ENCODE peak calls at places on chromosomes 4 and X, in four cellular contexts. One of them, this sample, is unnamed.

GRCh38 chrX:105634180-105634579 is 188.2 kb upstream of the NRK start:
- DNase-seq in HepG2: no peak
- DNase-seq in GM12892: no peak
- DNase-seq in transverse colon: no peak
- DNase-seq in this sample: no peak

GRCh38 chrX:104660092-104660491 is 94.1 kb downstream of the IL1RAPL2 start:
- DNase-seq in GM12892: no peak
- DNase-seq in HepG2: no peak
- DNase-seq in transverse colon: no peak
- DNase-seq in this sample: no peak

GRCh38 chrX:108001218-108001814 is 19.1 kb upstream of the TEX13B start:
- DNase-seq in GM12892: no peak
- DNase-seq in transverse colon: no peak
- DNase-seq in HepG2: peak; percentile 11
- DNase-seq in this sample: peak; percentile 22

GRCh38 chr4:161702287-161702686 is 461.5 kb downstream of the FSTL5 start:
- DNase-seq in transverse colon: no peak
- DNase-seq in GM12892: no peak
- DNase-seq in HepG2: no peak
- DNase-seq in this sample: no peak

GRCh38 chr4:4981427-4981826 is 37.8 kb downstream of the CYTL1 start:
- DNase-seq in HepG2: no peak
- DNase-seq in transverse colon: no peak
- DNase-seq in GM12892: no peak
- DNase-seq in this sample: no peak

GRCh38 chr4:185534850-185535761 is at the start of gene PDLIM3:
- DNase-seq in GM12892: peak; percentile 42
- DNase-seq in transverse colon: peak; percentile 58
- DNase-seq in HepG2: peak; percentile 27
- DNase-seq in this sample: no peak

GRCh38 chr4:85607624-85608023 is 132.7 kb downstream of the ARHGAP24 start:
- DNase-seq in GM12892: no peak
- DNase-seq in HepG2: no peak
- DNase-seq in transverse colon: peak; percentile 47
- DNase-seq in this sample: no peak

GRCh38 chrX:131633285-131633917 is 89.5 kb downstream of the OR13H1 start:
- DNase-seq in GM12892: peak; percentile 3
- DNase-seq in HepG2: peak; percentile 29
- DNase-seq in transverse colon: peak; percentile 43
- DNase-seq in this sample: peak; percentile 68

GRCh38 chrX:1034717-1035116 is 177.7 kb downstream of the CRLF2 start:
- DNase-seq in HepG2: no peak
- DNase-seq in GM12892: no peak
- DNase-seq in transverse colon: no peak
- DNase-seq in this sample: no peak

GRCh38 chr4:142141201-142141600 is 504.8 kb downstream of the IL15 start:
- DNase-seq in HepG2: no peak
- DNase-seq in transverse colon: no peak
- DNase-seq in GM12892: no peak
- DNase-seq in this sample: no peak

GRCh38 chrX:120023259-120023658 is 54.2 kb downstream of the RHOXF2B start:
- DNase-seq in HepG2: no peak
- DNase-seq in GM12892: no peak
- DNase-seq in transverse colon: no peak
- DNase-seq in this sample: no peak

GRCh38 chr4:76585897-76586360 is 150.9 kb downstream of the SHROOM3 start:
- DNase-seq in HepG2: peak; percentile 7
- DNase-seq in GM12892: peak; percentile 36
- DNase-seq in transverse colon: peak; percentile 94
- DNase-seq in this sample: no peak

GRCh38 chr4:48093949-48094550 is 40.0 kb downstream of the TXK start:
- DNase-seq in GM12892: no peak
- DNase-seq in transverse colon: peak; percentile 68
- DNase-seq in HepG2: no peak
- DNase-seq in this sample: peak; percentile 53

GRCh38 chrX:50799531-50799961 is 14.4 kb downstream of the SHROOM4 start:
- DNase-seq in transverse colon: peak; percentile 20
- DNase-seq in HepG2: no peak
- DNase-seq in GM12892: no peak
- DNase-seq in this sample: no peak

GRCh38 chr4:40564004-40564403 is 65.7 kb downstream of the RBM47 start:
- DNase-seq in transverse colon: no peak
- DNase-seq in HepG2: no peak
- DNase-seq in GM12892: no peak
- DNase-seq in this sample: no peak

GRCh38 chrX:24145340-24146186 is 4.0 kb upstream of the ZFX start:
- DNase-seq in HepG2: peak; percentile 18
- DNase-seq in GM12892: no peak
- DNase-seq in transverse colon: no peak
- DNase-seq in this sample: no peak

GRCh38 chrX:151830911-151831310 is 81.8 kb upstream of the MAGEA4 start:
- DNase-seq in HepG2: no peak
- DNase-seq in GM12892: no peak
- DNase-seq in transverse colon: no peak
- DNase-seq in this sample: no peak

GRCh38 chrX:40172169-40172979 is 74.6 kb upstream of the BCOR start:
- DNase-seq in HepG2: no peak
- DNase-seq in transverse colon: peak; percentile 64
- DNase-seq in GM12892: no peak
- DNase-seq in this sample: peak; percentile 86

GRCh38 chr4:120209706-120210105 is 143.1 kb upstream of the MAD2L1 start:
- DNase-seq in HepG2: no peak
- DNase-seq in transverse colon: no peak
- DNase-seq in GM12892: no peak
- DNase-seq in this sample: no peak

GRCh38 chrX:113741744-113742143 is 842.1 kb upstream of the HTR2C start:
- DNase-seq in transverse colon: no peak
- DNase-seq in HepG2: peak; percentile 2
- DNase-seq in GM12892: no peak
- DNase-seq in this sample: no peak

GRCh38 chr4:159446266-159446976 is 343.5 kb downstream of the RAPGEF2 start:
- DNase-seq in HepG2: peak; percentile 72
- DNase-seq in GM12892: peak; percentile 13
- DNase-seq in transverse colon: peak; percentile 9
- DNase-seq in this sample: peak; percentile 57

GRCh38 chr4:82293304-82293703 is 80.5 kb downstream of the HNRNPD start:
- DNase-seq in transverse colon: no peak
- DNase-seq in GM12892: no peak
- DNase-seq in HepG2: no peak
- DNase-seq in this sample: no peak

GRCh38 chr4:123606946-123607542 is 210.4 kb downstream of the SPRY1 start:
- DNase-seq in GM12892: no peak
- DNase-seq in HepG2: no peak
- DNase-seq in transverse colon: no peak
- DNase-seq in this sample: no peak

GRCh38 chr4:41505161-41505653 is 32.8 kb upstream of the LIMCH1 start:
- DNase-seq in transverse colon: no peak
- DNase-seq in GM12892: no peak
- DNase-seq in HepG2: no peak
- DNase-seq in this sample: no peak

GRCh38 chr4:73816814-73817213 is 19.7 kb upstream of the CXCL6 start:
- DNase-seq in transverse colon: no peak
- DNase-seq in GM12892: no peak
- DNase-seq in HepG2: no peak
- DNase-seq in this sample: no peak

DNA sequence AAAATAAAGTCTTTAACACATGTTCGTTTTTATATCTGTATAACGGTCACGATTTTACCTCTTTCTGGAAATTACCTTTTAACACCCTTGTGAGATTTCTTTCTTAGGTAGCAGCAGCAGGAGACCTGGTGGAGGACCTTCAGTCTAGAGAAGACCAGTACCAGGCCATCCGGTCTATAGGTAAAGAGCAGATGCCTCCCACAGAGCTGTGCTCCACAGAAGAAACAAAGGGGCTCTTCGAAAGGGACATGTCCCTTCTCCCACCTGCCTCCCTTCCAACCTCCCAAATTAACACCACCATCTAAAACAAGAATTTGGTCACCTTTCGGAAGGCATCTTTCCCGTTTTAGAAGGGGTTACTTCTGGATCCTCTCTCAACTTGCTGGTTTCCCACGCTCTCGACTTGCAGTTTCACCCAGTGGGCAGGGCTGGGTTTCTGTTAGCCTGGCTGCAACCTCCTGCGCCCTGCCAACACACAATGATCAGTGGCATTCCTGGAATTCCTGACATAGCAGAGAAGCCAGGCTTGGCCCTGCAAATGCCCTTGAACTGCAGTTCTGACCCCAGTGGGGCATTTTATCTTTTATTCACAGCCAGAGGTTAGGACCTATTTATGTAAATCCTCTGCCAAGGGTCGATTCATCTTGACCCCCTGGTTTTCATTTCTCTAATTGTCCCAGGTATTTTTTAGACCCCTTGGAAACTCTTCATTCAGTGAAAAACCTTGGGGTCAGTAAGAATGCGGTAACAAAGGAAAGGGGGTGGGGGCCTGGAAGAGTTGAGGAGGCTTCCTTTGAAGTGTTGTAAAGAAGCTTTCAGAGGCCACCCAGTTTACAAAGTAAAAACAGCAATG is 217.8 kb downstream of the ZNF674 start:
- DNase-seq in GM12892: no peak
- DNase-seq in transverse colon: peak; percentile 31
- DNase-seq in HepG2: peak; percentile 92
- DNase-seq in this sample: no peak
- TF ChIP-seq POLR2A in GM12892: no peak
- TF ChIP-seq POLR2A in transverse colon: no peak
- TF ChIP-seq POLR2A in HepG2: peak; percentile 72
- TF ChIP-seq POLR2A in this sample: no peak

DNA sequence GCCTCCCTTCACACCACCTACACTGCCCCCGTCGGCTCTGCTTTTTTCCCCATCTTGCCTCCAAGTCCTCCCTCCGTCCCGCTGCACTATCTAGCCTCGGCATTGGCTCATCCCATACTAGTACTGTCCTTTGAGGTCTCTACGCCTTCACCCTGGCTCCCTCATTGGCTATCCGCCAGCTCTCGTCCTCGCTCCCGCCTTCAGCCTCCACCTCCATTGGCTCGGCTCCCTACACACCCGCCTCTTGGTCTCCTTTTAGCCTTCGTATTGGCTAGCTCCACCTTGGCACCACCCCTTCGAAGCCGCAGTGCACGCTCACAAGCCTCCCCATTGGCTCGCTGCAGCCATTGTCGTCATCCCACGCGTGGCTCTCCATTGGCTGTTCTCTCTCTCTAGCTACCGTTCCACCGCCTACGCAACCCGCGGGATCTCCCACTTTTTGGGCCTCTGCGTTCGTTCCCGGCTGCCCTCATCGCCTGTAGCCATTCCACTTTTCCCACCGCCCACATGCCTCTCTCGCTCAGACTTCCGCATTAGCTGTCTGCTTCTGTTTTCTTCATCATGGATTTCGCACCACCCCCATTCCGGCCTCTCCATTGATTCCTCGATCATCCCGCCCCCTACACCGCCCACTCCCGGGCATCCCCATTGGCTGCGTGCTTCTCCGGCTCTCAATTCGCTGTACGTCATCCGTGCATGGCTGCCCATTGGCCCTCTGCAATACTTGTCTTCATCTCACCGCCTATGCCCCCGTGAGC is 404 bp upstream of the PPP1R3F start:
- DNase-seq in GM12892: peak; percentile 80
- DNase-seq in transverse colon: peak; percentile 96
- DNase-seq in HepG2: peak; percentile 94
- DNase-seq in this sample: peak; percentile 99
- TF ChIP-seq POLR2A in GM12892: peak; percentile 80
- TF ChIP-seq POLR2A in transverse colon: peak; percentile 62
- TF ChIP-seq POLR2A in HepG2: peak; percentile 60
- TF ChIP-seq POLR2A in this sample: peak; percentile 90

DNA sequence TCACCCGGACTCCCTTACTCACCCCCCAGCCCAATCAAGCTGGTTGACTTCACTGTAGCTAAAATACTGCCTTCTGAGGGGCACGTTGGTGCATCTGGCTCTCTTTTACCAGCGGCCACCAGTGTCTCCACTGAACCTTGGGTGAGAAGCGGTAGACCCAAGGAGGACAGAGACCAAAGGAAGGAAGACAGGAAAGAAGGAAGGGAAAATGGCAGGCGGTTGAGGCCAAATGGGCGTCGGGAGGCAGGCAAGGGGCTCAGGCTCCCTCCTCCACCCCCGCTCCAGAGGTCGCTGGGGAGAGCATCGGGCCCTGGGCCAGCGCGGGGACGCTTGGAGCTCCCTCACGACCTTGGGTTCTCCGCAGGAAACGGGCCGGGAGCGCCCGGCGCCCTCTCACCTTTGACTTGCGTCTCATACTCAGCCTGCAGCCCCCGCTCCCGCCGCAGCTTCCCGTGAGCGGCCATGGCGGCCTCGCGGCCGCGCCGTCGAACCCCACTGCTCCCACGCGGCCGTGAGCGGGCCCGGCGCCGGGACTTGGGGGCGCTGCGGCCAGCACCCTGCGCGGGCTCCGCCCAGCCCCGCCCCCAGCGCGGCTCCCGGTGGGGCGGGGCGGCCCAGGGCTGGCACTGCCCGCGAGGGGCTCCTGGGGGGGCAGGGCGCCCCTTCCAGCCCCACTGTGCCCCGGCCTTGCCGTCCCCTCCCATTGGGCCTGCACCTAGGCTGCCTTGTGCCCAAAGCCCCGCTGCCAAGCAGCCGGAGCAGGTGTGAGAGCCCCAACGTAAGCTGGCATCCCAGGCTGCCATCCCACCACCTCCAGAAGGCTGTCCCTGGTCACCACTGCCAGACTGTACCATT is at the start of gene ARHGAP4:
- DNase-seq in transverse colon: no peak
- DNase-seq in GM12892: no peak
- DNase-seq in HepG2: no peak
- DNase-seq in this sample: peak; percentile 56
- TF ChIP-seq POLR2A in transverse colon: no peak
- TF ChIP-seq POLR2A in GM12892: peak; percentile 73
- TF ChIP-seq POLR2A in HepG2: peak; percentile 21
- TF ChIP-seq POLR2A in this sample: peak; percentile 57

DNA sequence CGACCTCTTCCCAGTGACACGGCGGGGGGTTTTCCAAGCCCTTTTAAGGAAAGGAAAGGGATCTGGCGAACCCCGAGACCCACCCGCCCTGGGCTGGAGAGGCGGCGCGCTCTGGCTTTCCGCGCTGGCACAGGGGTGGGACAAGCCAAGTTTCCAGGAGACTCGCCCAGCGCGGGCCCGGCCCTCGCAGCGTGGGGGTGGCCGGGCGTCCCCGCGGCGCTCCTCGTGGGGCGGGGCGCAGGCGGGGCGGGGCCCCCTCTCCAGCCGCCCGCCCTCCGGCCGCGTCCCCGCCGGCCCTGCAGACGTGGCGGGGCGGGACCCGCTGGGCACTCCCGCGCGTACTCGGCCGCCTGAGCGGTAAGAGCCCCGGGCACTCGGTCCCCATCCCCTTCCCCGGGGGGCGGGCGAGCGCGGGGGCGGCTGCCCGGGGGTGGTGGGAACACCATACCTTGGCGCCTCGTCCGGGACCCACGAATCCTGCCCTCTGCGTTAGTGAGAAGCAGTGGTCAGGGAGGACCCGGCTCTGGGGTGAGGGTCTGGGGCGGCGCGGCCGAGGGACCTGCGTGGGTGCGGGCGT is at the start of gene FAM114A1:
- DNase-seq in GM12892: peak; percentile 79
- DNase-seq in HepG2: peak; percentile 51
- DNase-seq in transverse colon: peak; percentile 89
- DNase-seq in this sample: peak; percentile 83
- TF ChIP-seq POLR2A in GM12892: no peak
- TF ChIP-seq POLR2A in HepG2: peak; percentile 56
- TF ChIP-seq POLR2A in transverse colon: peak; percentile 72
- TF ChIP-seq POLR2A in this sample: no peak

GRCh38 chrX:101617211-101618191 is at the start of gene ARMCX6:
- DNase-seq in transverse colon: peak; percentile 80
- DNase-seq in HepG2: peak; percentile 50
- DNase-seq in GM12892: peak; percentile 47
- DNase-seq in this sample: peak; percentile 87
- TF ChIP-seq POLR2A in transverse colon: no peak
- TF ChIP-seq POLR2A in HepG2: peak; percentile 47
- TF ChIP-seq POLR2A in GM12892: no peak
- TF ChIP-seq POLR2A in this sample: peak; percentile 58

GRCh38 chr4:6470502-6471302 is 1.7 kb downstream of the PPP2R2C start:
- DNase-seq in transverse colon: no peak
- DNase-seq in HepG2: no peak
- DNase-seq in GM12892: no peak
- DNase-seq in this sample: peak; percentile 54
- TF ChIP-seq POLR2A in transverse colon: no peak
- TF ChIP-seq POLR2A in HepG2: no peak
- TF ChIP-seq POLR2A in GM12892: no peak
- TF ChIP-seq POLR2A in this sample: no peak